ENCODE peak calls at places on chromosomes 1 and 21, in four cellular contexts. Q, G, H and P are unnamed samples. For H3K9me3 and H3K4me1, the result is how much of the 10 kb centered on the place peaks cover.

GRCh38 chr1:23592209-23592905 is 33.1 kb upstream of the ID3 start:
- DNase-seq in H (no peak), Q (no peak), G (no peak), P (no peak)

GRCh38 chr1:64861611-64862010 is 104.7 kb downstream of the JAK1 start:
- DNase-seq in G (no peak), Q (peak), H (no peak), P (no peak)

GRCh38 chr1:39261712-39262221 is 57.3 kb downstream of the MACF1 start:
- DNase-seq in G (no peak), Q (no peak), H (no peak), P (no peak)

GRCh38 chr1:209435654-209436566 is 147.6 kb upstream of the CAMK1G start:
- DNase-seq in H (no peak), G (peak), Q (peak), P (peak)

GRCh38 chr1:96651517-96651916 is 70.1 kb upstream of the PTBP2 start:
- DNase-seq in G (no peak), H (no peak), Q (no peak), P (no peak)

GRCh38 chr1:161736332-161736969 is 13.1 kb upstream of the DUSP12 start:
- DNase-seq in H (no peak), Q (no peak), G (no peak), P (no peak)

GRCh38 chr1:66452982-66453381 is 81.0 kb upstream of the SGIP1 start:
- DNase-seq in Q (no peak), G (no peak), H (no peak), P (no peak)

GRCh38 chr1:185349556-185349955 is 32.5 kb upstream of the IVNS1ABP start:
- DNase-seq in G (no peak), Q (no peak), H (no peak), P (no peak)

GRCh38 chr1:2854611-2855010 is 53.1 kb upstream of the TTC34 start:
- DNase-seq in H (no peak), G (no peak), Q (no peak), P (no peak)

GRCh38 chr1:161207173-161207572 is 5.0 kb downstream of the NDUFS2 start:
- DNase-seq in G (no peak), H (no peak), Q (no peak), P (peak)

GRCh38 chr1:33314371-33314893 is 6.5 kb downstream of the A3GALT2 start:
- DNase-seq in G (no peak), Q (no peak), H (no peak), P (no peak)

GRCh38 chr1:7375329-7375728 is 395.8 kb upstream of the VAMP3 start:
- DNase-seq in G (no peak), H (no peak), Q (no peak), P (no peak)

GRCh38 chr21:26842976-26843911 is 2.0 kb downstream of the ADAMTS1 start:
- DNase-seq in G (peak), Q (peak), H (no peak), P (peak)

GRCh38 chr21:26843912-26844257 is 1.3 kb downstream of the ADAMTS1 start:
- DNase-seq in Q (no peak), H (no peak), G (peak), P (no peak)

GRCh38 chr21:26845066-26845749 is at the start of gene ADAMTS1:
- DNase-seq in H (no peak), Q (peak), G (peak), P (peak)

GRCh38 chr21:26845750-26846035 is 484 bp upstream of the ADAMTS1 start:
- DNase-seq in H (no peak), Q (no peak), G (no peak), P (no peak)

GRCh38 chr21:26844258-26845065 is 747 bp downstream of the ADAMTS1 start:
- DNase-seq in G (peak), Q (peak), H (no peak), P (peak)
- H3K4me3 ChIP-seq in G (peak), Q (peak), H (peak), P (peak)

GRCh38 chr1:106049595-106049994 is 1006.9 kb upstream of the PRMT6 start:
- DNase-seq in G (no peak), H (no peak), Q (no peak), P (no peak)

GRCh38 chr1:106047210-106047609 is 1009.3 kb upstream of the PRMT6 start:
- DNase-seq in G (no peak), H (no peak), Q (no peak), P (no peak)
- H3K9me3 ChIP-seq in G (under half), H (under half), Q (under half), P (under half)

DNA sequence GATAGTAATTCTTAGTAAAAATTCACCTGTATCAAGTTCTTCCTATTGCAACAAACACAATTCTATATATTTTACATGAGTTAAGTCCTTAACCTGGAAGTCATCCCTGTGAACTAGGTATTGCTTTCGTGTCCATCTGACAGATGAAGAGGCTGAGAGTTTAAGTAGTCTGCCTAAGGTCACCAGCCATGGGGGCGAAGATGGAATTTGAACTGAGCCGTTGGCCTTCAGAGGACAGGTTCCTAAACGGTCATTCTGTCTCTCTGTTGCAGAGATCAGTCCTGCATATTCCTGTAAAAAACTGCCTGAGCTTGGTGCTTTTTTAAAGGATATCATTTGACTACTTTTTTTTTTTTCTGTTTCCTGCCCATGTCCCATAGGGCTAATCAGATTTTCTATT is 10.2 kb upstream of the POFUT2 start:
- DNase-seq in G (no peak), Q (no peak), H (no peak), P (no peak)
- H3K4me1 ChIP-seq in G (under half), Q (under half), H (under half), P (under half)

GRCh38 chr1:52636701-52637695 is 4.0 kb downstream of the SHISAL2A start:
- DNase-seq in G (no peak), Q (no peak), H (no peak), P (no peak)
- H3K4me3 ChIP-seq in G (no peak), Q (no peak), H (no peak), P (no peak)

GRCh38 chr1:51381964-51382363 is 51.6 kb upstream of the TTC39A start:
- DNase-seq in Q (no peak), G (no peak), H (no peak), P (no peak)
- H3K9me3 ChIP-seq in Q (under half), G (under half), H (under half), P (under half)

GRCh38 chr1:117820694-117821381 is 108.6 kb downstream of the GDAP2 start:
- DNase-seq in Q (no peak), G (no peak), H (no peak), P (no peak)

GRCh38 chr1:117819301-117819700 is 110.1 kb downstream of the GDAP2 start:
- DNase-seq in H (no peak), G (no peak), Q (no peak), P (no peak)

GRCh38 chr1:117820096-117820495 is 109.3 kb downstream of the GDAP2 start:
- DNase-seq in Q (no peak), H (no peak), G (no peak), P (no peak)

GRCh38 chr1:117821382-117821755 is 108.1 kb downstream of the GDAP2 start:
- DNase-seq in G (no peak), H (no peak), Q (no peak), P (no peak)

GRCh38 chr1:117821782-117822447 is 107.5 kb downstream of the GDAP2 start:
- DNase-seq in G (no peak), Q (no peak), H (no peak), P (no peak)
- H3K4me1 ChIP-seq in G (under half), Q (under half), H (under half), P (under half)

GRCh38 chr21:19368944-19369343 is 965.4 kb upstream of the TMPRSS15 start:
- DNase-seq in G (no peak), Q (no peak), H (no peak), P (no peak)
- H3K4me3 ChIP-seq in G (no peak), Q (no peak), H (no peak), P (no peak)

GRCh38 chr1:183467687-183468086 is 4.6 kb upstream of the SMG7 start:
- DNase-seq in H (no peak), G (no peak), Q (no peak), P (no peak)
- H3K9me3 ChIP-seq in H (under half), G (under half), Q (under half), P (under half)

GRCh38 chr1:90104941-90105593 is 110.2 kb downstream of the ZNF326 start:
- DNase-seq in G (no peak), Q (no peak), H (no peak), P (no peak)
- H3K4me1 ChIP-seq in G (under half), Q (under half), H (under half), P (under half)

GRCh38 chr1:47440052-47440848 is 2.4 kb downstream of the FOXD2 start:
- DNase-seq in Q (no peak), H (no peak), G (no peak), P (no peak)

GRCh38 chr1:47439151-47440051 is 1.6 kb downstream of the FOXD2 start:
- DNase-seq in G (no peak), Q (no peak), H (no peak), P (no peak)

GRCh38 chr1:47437518-47438320 is at the start of gene FOXD2:
- DNase-seq in H (no peak), Q (peak), G (peak), P (peak)

GRCh38 chr1:47436979-47437517 is 796 bp upstream of the FOXD2 start:
- DNase-seq in G (no peak), H (no peak), Q (peak), P (no peak)

GRCh38 chr1:47438321-47439150 is 692 bp downstream of the FOXD2 start:
- DNase-seq in Q (no peak), H (no peak), G (no peak), P (no peak)
- H3K4me3 ChIP-seq in Q (peak), H (peak), G (peak), P (peak)